ENCODE peak calls at places on chromosomes 4 and X, in ten cellular contexts. B, D, F, P, S, Y, T, G, Z and U are unnamed samples.

GRCh38 chr4:127622923-127623754 is 9.6 kb upstream of the INTU start:
- DNase-seq in D (no peak), P (peak; percentile 40), B (peak; percentile 36), T (peak; percentile 73), G (no peak), Y (peak; percentile 29), F (peak; percentile 87), Z (no peak), S (peak; percentile 43), U (peak; percentile 35)

GRCh38 chr4:182307746-182308145 is 64.5 kb downstream of the TENM3 start:
- DNase-seq in P (peak; percentile 90), F (no peak), D (peak; percentile 89), Z (no peak), T (peak; percentile 44), B (no peak), Y (peak; percentile 87), G (no peak), S (peak; percentile 51), U (no peak)

GRCh38 chr4:30718021-30718888 is 1.9 kb upstream of the PCDH7 start:
- DNase-seq in F (peak; percentile 76), B (peak; percentile 52), G (no peak), Z (no peak), S (peak; percentile 48), Y (peak; percentile 18), P (peak; percentile 65), T (peak; percentile 73), D (no peak), U (peak; percentile 42)

GRCh38 chrX:38175140-38175539 is 45.5 kb downstream of the SRPX start:
- DNase-seq in S (no peak), F (peak; percentile 69), D (peak; percentile 1), B (no peak), P (no peak), Y (peak; percentile 9), G (no peak), Z (no peak), T (peak; percentile 53), U (peak; percentile 5)

GRCh38 chr4:57876934-57877554 is 766.9 kb upstream of the IGFBP7 start:
- DNase-seq in P (no peak), D (no peak), B (no peak), G (no peak), Z (no peak), Y (no peak), T (no peak), S (no peak), F (no peak), U (no peak)

GRCh38 chr4:112386051-112386450 is 88.9 kb downstream of the ALPK1 start:
- DNase-seq in B (no peak), P (no peak), F (no peak), G (no peak), Z (no peak), Y (no peak), S (no peak), D (no peak), T (no peak), U (no peak)

GRCh38 chr4:80266902-80267380 is 477 bp downstream of the FGF5 start:
- DNase-seq in P (peak; percentile 60), Y (peak; percentile 39), S (no peak), G (no peak), D (no peak), F (peak; percentile 50), B (no peak), Z (no peak), T (peak; percentile 11), U (no peak)

GRCh38 chrX:134161162-134161561 is 75.8 kb upstream of the CCDC160 start:
- DNase-seq in Y (no peak), S (no peak), T (no peak), Z (no peak), D (no peak), G (no peak), B (no peak), F (no peak), P (no peak), U (no peak)

GRCh38 chr4:104451573-104451972 is 43.1 kb downstream of the CXXC4 start:
- DNase-seq in D (no peak), Y (no peak), F (peak; percentile 9), G (no peak), B (no peak), Z (no peak), S (no peak), T (peak; percentile 40), P (peak; percentile 44), U (no peak)

GRCh38 chr4:70734168-70734954 is 12.6 kb downstream of the RUFY3 start:
- DNase-seq in S (no peak), Y (peak; percentile 41), Z (no peak), B (no peak), P (peak; percentile 52), G (peak; percentile 52), T (no peak), D (no peak), F (peak; percentile 16), U (peak; percentile 21)

GRCh38 chrX:68842781-68843581 is 14.2 kb downstream of the EFNB1 start:
- DNase-seq in S (no peak), B (no peak), P (peak; percentile 33), Y (no peak), G (no peak), T (no peak), Z (no peak), D (no peak), F (no peak), U (no peak)

GRCh38 chrX:56766554-56767412 is 37.7 kb downstream of the NBDY start:
- DNase-seq in D (no peak), T (no peak), Y (peak; percentile 31), F (no peak), S (peak; percentile 32), P (no peak), G (peak; percentile 17), Z (no peak), B (no peak), U (no peak)

GRCh38 chrX:121064579-121064978 is 17.2 kb downstream of the GLUD2 start:
- DNase-seq in Y (no peak), D (no peak), G (no peak), T (no peak), B (no peak), P (no peak), F (no peak), Z (no peak), S (no peak), U (no peak)
- TF ChIP-seq CTCF in Y (no peak), D (no peak), G (no peak), T (no peak), B (no peak), P (no peak), F (no peak), Z (no peak), S (no peak), U (no peak)

GRCh38 chr4:39609454-39609911 is 29.2 kb downstream of the SMIM14 start:
- DNase-seq in S (no peak), T (peak; percentile 11), B (no peak), Y (no peak), F (no peak), G (peak; percentile 32), D (no peak), Z (no peak), P (no peak), U (no peak)

GRCh38 chr4:39616651-39617050 is 22.0 kb downstream of the SMIM14 start:
- DNase-seq in F (no peak), G (no peak), P (no peak), D (no peak), B (no peak), T (no peak), Y (no peak), S (no peak), Z (no peak), U (no peak)

GRCh38 chr4:39614487-39615162 is 24.0 kb downstream of the SMIM14 start:
- DNase-seq in Z (no peak), T (peak; percentile 39), P (peak; percentile 80), B (no peak), S (no peak), G (no peak), D (no peak), F (no peak), Y (peak; percentile 29), U (no peak)

GRCh38 chr4:39617534-39617933 is 21.1 kb downstream of the SMIM14 start:
- DNase-seq in P (no peak), Z (no peak), G (no peak), S (no peak), B (no peak), F (no peak), D (no peak), Y (no peak), T (no peak), U (no peak)

DNA sequence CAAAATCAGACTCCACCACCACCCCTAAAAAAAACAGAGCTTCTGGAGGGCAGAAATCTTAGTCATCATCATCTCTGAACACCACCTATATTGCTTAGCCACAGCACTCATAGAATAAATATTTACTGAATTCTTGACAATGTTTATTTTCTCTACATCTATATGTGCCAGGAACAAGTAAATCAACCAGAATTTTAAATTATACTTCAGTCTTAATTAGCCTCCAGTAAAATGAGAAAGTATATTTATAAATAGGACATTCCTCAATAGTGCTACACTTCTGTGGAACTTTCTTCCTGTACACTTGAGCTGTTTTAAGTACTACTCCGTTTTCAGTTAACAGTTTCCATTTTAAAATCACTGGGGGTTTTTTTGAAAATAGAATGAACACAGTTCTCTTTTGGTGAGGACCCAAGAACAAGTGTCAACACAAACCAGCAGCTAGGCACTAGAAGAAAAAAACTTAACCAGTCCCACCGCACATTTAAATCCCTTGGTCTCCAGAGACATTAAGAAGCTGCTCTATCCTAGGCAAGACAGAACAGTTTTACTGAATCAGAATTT is 25.5 kb downstream of the SMIM14 start:
- DNase-seq in P (peak; percentile 54), S (no peak), B (no peak), Z (no peak), G (no peak), F (no peak), D (no peak), T (no peak), Y (no peak), U (no peak)
- H3K4me3 ChIP-seq in P (no peak overlapping the region), S (no peak overlapping the region), B (no peak overlapping the region), Z (no peak overlapping the region), G (no peak overlapping the region), F (no peak overlapping the region), D (no peak overlapping the region), T (no peak overlapping the region), Y (no peak overlapping the region), U (no peak overlapping the region)

DNA sequence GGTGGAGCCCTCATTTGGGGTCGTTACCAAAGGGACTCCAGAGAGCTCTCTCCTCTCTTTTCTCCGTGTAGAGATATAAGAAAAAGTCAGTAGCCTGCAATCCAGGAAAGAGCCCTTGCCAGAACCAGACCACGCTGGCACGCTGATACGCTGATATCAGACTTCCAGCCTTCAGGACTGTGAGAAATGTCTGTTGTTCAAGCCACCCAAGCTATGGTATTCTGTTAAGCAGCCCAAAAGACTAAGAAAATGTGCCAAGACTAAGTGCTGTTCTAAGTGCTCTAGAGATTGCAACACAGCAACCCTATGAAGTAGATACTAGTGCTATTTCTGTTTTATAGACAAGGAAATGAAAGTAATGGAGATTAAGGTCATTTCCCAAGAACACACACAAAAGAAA is 205.7 kb downstream of the CAMK2D start:
- DNase-seq in B (no peak), T (no peak), G (no peak), Z (no peak), P (no peak), D (no peak), F (no peak), S (peak; percentile 44), Y (no peak), U (no peak)
- H3K27ac ChIP-seq in B (no peak overlapping the region), T (no peak overlapping the region), G (peak overlapping the region; percentile 45), Z (no peak overlapping the region), P (no peak overlapping the region), D (no peak overlapping the region), F (no peak overlapping the region), S (peak overlapping the region; percentile 74), Y (no peak overlapping the region), U (no peak overlapping the region)

DNA sequence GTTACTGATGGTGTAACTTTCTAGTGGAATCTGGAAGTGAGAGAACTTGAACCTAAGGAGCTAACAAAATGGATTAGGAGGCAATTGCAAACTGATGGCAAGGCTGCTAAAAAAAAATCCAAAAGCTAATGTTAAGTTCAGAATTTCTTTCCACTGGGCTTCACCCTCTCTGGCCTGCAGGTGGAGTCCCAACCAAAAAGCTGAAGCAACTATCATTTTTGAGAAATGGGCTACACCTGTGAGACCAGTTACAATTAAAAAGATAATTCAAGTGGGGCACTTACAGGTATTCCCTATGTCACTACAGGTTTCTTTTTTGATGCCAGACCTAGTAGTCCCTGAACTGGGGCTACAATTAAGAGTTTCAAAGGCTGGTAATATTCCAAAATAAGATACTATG is 142.1 kb upstream of the FTHL17 start:
- DNase-seq in Z (no peak), G (no peak), T (peak; percentile 19), F (no peak), B (peak; percentile 30), P (peak; percentile 30), S (no peak), Y (no peak), D (no peak), U (no peak)
- TF ChIP-seq CTCF in Z (no peak), G (peak; percentile 10), T (peak; percentile 48), F (peak; percentile 53), B (no peak), P (peak; percentile 64), S (no peak), Y (peak; percentile 66), D (peak; percentile 63), U (no peak)